ENCODE peak calls at places on chromosomes 16 and 17, in seven cellular contexts. One of them, this sample, is unnamed.

GRCh38 chr17:42541041-42541833 is 5.2 kb downstream of the NAGLU start:
- DNase-seq in A549: no peak
- DNase-seq in left ventricle myocardium inferior: no peak
- DNase-seq in hepatocyte: peak
- DNase-seq in colonic mucosa: peak
- DNase-seq in thoracic aorta: no peak
- DNase-seq in uterus: no peak
- DNase-seq in this sample: no peak

GRCh38 chr16:87841608-87842208 is 27.6 kb downstream of the SLC7A5 start:
- DNase-seq in A549: no peak
- DNase-seq in left ventricle myocardium inferior: no peak
- DNase-seq in hepatocyte: no peak
- DNase-seq in colonic mucosa: no peak
- DNase-seq in thoracic aorta: no peak
- DNase-seq in uterus: no peak
- DNase-seq in this sample: no peak

GRCh38 chr16:66660422-66661209 is 35.9 kb downstream of the CMTM4 start:
- DNase-seq in A549: peak
- DNase-seq in left ventricle myocardium inferior: peak
- DNase-seq in hepatocyte: peak
- DNase-seq in colonic mucosa: peak
- DNase-seq in thoracic aorta: peak
- DNase-seq in uterus: peak
- DNase-seq in this sample: no peak

GRCh38 chr17:36527851-36528250 is 6.8 kb downstream of the MYO19 start:
- DNase-seq in A549: no peak
- DNase-seq in left ventricle myocardium inferior: no peak
- DNase-seq in hepatocyte: no peak
- DNase-seq in colonic mucosa: no peak
- DNase-seq in thoracic aorta: no peak
- DNase-seq in uterus: no peak
- DNase-seq in this sample: no peak

GRCh38 chr16:9053006-9053601 is 38.3 kb upstream of the HAPSTR1 start:
- DNase-seq in A549: peak
- DNase-seq in left ventricle myocardium inferior: peak
- DNase-seq in hepatocyte: peak
- DNase-seq in colonic mucosa: peak
- DNase-seq in thoracic aorta: peak
- DNase-seq in uterus: peak
- DNase-seq in this sample: no peak

GRCh38 chr16:87653234-87653633 is 50.9 kb downstream of the JPH3 start:
- DNase-seq in A549: peak
- DNase-seq in left ventricle myocardium inferior: no peak
- DNase-seq in hepatocyte: peak
- DNase-seq in colonic mucosa: no peak
- DNase-seq in thoracic aorta: no peak
- DNase-seq in uterus: no peak
- DNase-seq in this sample: no peak

GRCh38 chr17:77501751-77502625 is 361.2 kb downstream of the SEC14L1 start:
- DNase-seq in A549: no peak
- DNase-seq in left ventricle myocardium inferior: no peak
- DNase-seq in hepatocyte: peak
- DNase-seq in colonic mucosa: no peak
- DNase-seq in thoracic aorta: no peak
- DNase-seq in uterus: peak
- DNase-seq in this sample: no peak

GRCh38 chr16:48497932-48498760 is 111.8 kb downstream of the N4BP1 start:
- DNase-seq in A549: no peak
- DNase-seq in left ventricle myocardium inferior: no peak
- DNase-seq in hepatocyte: no peak
- DNase-seq in colonic mucosa: peak
- DNase-seq in thoracic aorta: no peak
- DNase-seq in uterus: no peak
- DNase-seq in this sample: no peak

GRCh38 chr16:8931864-8932263 is 31.8 kb downstream of the USP7 start:
- DNase-seq in A549: peak
- DNase-seq in left ventricle myocardium inferior: peak
- DNase-seq in hepatocyte: peak
- DNase-seq in colonic mucosa: peak
- DNase-seq in thoracic aorta: no peak
- DNase-seq in uterus: peak
- DNase-seq in this sample: no peak

GRCh38 chr16:27522173-27522707 is 27.5 kb downstream of the GTF3C1 start:
- DNase-seq in A549: no peak
- DNase-seq in left ventricle myocardium inferior: no peak
- DNase-seq in hepatocyte: no peak
- DNase-seq in colonic mucosa: no peak
- DNase-seq in thoracic aorta: no peak
- DNase-seq in uterus: no peak
- DNase-seq in this sample: no peak

DNA sequence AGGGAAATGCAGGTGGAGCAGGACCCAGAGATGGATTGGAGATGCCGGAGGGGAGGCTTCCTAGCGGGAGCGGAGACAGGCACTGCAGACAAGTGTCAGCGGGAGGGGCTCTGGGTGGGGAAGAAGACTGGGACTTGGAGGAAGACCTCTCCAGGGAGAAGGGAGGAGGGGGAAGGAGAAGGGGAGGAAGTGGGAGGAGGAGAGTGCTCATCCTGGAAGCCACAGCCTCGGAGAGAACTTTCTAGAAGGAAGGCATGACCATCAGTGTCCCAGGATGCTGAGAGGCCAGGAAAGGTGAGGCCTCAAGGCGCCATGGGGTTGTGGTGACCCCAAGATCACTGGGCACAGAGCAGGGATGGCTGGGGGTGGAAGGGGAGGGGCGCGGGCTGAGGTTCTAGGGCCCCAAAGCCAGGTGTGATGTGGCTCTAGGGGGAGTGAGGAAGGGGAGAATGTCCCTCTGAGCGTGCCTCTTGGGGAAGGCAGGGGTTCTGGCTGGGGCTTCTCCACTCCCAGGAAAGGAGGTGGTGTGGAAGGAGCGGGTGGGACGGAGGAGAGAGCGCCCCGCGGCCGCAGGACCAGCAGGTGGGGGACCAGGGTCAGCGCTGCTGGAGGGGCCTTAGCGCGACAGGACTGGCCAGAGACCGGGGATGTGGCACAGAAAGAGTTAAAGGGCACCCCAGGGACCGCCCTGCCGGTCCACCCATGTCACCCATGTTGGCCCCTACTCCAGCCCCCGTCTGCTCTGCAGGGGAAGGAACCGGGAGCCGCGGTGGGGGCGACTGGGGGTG is 900 bp upstream of the GCGR start:
- DNase-seq in A549: no peak
- DNase-seq in left ventricle myocardium inferior: no peak
- DNase-seq in hepatocyte: no peak
- DNase-seq in colonic mucosa: no peak
- DNase-seq in thoracic aorta: no peak
- DNase-seq in uterus: no peak
- DNase-seq in this sample: no peak
- H3K27ac ChIP-seq in A549: no peak
- H3K27ac ChIP-seq in left ventricle myocardium inferior: no peak
- H3K27ac ChIP-seq in hepatocyte: no peak
- H3K27ac ChIP-seq in colonic mucosa: no peak
- H3K27ac ChIP-seq in thoracic aorta: no peak
- H3K27ac ChIP-seq in uterus: no peak
- H3K27ac ChIP-seq in this sample: no peak

GRCh38 chr17:18961634-18962493 is 9.9 kb downstream of the SLC5A10 start:
- DNase-seq in A549: peak
- DNase-seq in left ventricle myocardium inferior: no peak
- DNase-seq in hepatocyte: peak
- DNase-seq in colonic mucosa: no peak
- DNase-seq in thoracic aorta: no peak
- DNase-seq in uterus: no peak
- DNase-seq in this sample: no peak

GRCh38 chr17:18964550-18964949 is 12.6 kb downstream of the SLC5A10 start:
- DNase-seq in A549: no peak
- DNase-seq in left ventricle myocardium inferior: no peak
- DNase-seq in hepatocyte: no peak
- DNase-seq in colonic mucosa: no peak
- DNase-seq in thoracic aorta: no peak
- DNase-seq in uterus: no peak
- DNase-seq in this sample: no peak

GRCh38 chr17:18964018-18964351 is 12.0 kb downstream of the SLC5A10 start:
- DNase-seq in A549: no peak
- DNase-seq in left ventricle myocardium inferior: no peak
- DNase-seq in hepatocyte: no peak
- DNase-seq in colonic mucosa: no peak
- DNase-seq in thoracic aorta: no peak
- DNase-seq in uterus: no peak
- DNase-seq in this sample: no peak

GRCh38 chr17:18962494-18962815 is 10.5 kb downstream of the SLC5A10 start:
- DNase-seq in A549: no peak
- DNase-seq in left ventricle myocardium inferior: no peak
- DNase-seq in hepatocyte: no peak
- DNase-seq in colonic mucosa: peak
- DNase-seq in thoracic aorta: no peak
- DNase-seq in uterus: no peak
- DNase-seq in this sample: no peak

DNA sequence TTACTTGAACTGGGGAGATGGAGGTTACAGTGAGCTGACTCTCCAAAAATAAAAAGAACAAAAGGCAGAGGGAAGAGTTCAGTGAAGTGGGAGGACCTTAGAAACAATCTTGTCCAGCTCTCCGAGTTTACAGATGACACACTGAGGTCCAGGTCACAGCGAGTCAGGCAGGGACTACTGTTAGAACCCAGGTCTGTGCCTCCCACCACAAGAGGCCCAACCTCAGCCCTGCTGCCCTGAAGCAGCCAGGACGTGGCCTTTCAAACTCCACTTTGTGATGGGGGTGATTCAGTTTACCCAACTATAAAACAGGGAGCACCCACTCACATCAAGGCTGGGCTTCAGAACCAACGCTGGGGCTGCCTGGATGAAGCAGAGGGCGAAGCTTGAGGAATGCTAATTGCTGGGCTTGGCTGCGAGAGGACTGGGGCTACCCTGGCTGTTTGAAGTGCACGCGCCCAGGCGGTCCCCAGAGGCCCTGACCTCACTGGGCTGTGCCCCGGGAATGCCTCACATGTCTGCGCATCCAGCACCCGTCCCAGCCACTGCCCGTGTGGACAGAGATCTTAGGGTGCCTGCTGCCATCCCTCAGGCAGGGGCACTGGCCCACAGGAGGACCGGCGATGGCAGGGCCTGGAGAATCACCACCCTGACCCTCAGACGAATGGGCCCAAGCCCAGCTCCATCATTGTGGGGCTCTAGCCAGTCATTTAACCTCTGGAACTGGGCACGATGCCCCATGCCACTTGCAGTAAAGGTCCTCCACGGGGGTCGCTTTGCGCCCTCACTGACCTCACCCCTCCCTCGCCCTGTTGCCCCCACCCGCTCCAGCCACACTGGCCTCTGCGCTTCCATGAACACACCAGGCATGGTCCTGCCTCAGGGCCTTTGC is 11.4 kb downstream of the SLC5A10 start:
- DNase-seq in A549: no peak
- DNase-seq in left ventricle myocardium inferior: no peak
- DNase-seq in hepatocyte: peak
- DNase-seq in colonic mucosa: peak
- DNase-seq in thoracic aorta: no peak
- DNase-seq in uterus: no peak
- DNase-seq in this sample: no peak
- H3K27ac ChIP-seq in A549: peak
- H3K27ac ChIP-seq in left ventricle myocardium inferior: no peak
- H3K27ac ChIP-seq in hepatocyte: peak
- H3K27ac ChIP-seq in colonic mucosa: no peak
- H3K27ac ChIP-seq in thoracic aorta: no peak
- H3K27ac ChIP-seq in uterus: no peak
- H3K27ac ChIP-seq in this sample: no peak

DNA sequence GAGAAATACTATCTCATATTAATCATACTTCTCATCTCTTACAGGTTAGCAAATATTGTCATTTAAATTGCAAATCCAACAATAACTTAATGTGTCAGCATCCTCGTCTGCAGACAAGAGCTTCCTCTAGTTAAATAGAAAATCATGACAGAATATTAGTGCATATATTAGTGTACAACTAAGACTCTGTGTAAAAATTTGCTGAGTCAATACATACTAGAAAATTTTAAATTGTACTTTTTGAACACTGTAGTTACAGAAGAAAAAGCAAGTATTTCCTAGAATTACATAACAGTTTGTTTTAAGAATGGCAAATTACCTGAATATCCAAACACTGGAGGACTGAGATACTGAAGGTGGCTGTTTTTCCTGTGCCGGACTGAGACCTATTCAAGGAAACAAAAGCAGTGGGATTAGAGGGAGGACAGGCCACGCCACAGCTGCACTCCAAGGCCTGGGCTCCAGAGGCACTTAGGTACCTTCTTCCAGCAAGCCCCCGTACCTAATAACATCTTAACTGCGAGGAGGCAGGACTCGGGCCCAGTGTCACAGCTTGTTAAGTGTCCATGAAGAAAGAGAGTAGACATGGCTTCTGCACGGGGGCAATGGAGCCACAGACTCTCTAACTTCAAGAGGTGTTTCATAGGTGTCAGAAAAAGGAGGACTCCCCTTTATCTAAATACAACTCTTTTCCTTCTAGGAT is 5.3 kb downstream of the EIF4A3 start:
- DNase-seq in A549: no peak
- DNase-seq in left ventricle myocardium inferior: no peak
- DNase-seq in hepatocyte: no peak
- DNase-seq in colonic mucosa: no peak
- DNase-seq in thoracic aorta: no peak
- DNase-seq in uterus: no peak
- DNase-seq in this sample: no peak
- H3K27ac ChIP-seq in A549: no peak
- H3K27ac ChIP-seq in left ventricle myocardium inferior: no peak
- H3K27ac ChIP-seq in hepatocyte: no peak
- H3K27ac ChIP-seq in colonic mucosa: no peak
- H3K27ac ChIP-seq in thoracic aorta: no peak
- H3K27ac ChIP-seq in uterus: no peak
- H3K27ac ChIP-seq in this sample: no peak

GRCh38 chr17:57442401-57442823 is 186.1 kb downstream of the MSI2 start:
- DNase-seq in A549: no peak
- DNase-seq in left ventricle myocardium inferior: no peak
- DNase-seq in hepatocyte: no peak
- DNase-seq in colonic mucosa: no peak
- DNase-seq in thoracic aorta: no peak
- DNase-seq in uterus: no peak
- DNase-seq in this sample: no peak

GRCh38 chr17:57444632-57445031 is 188.3 kb downstream of the MSI2 start:
- DNase-seq in A549: no peak
- DNase-seq in left ventricle myocardium inferior: no peak
- DNase-seq in hepatocyte: no peak
- DNase-seq in colonic mucosa: no peak
- DNase-seq in thoracic aorta: no peak
- DNase-seq in uterus: no peak
- DNase-seq in this sample: no peak

GRCh38 chr17:57443781-57444180 is 187.5 kb downstream of the MSI2 start:
- DNase-seq in A549: no peak
- DNase-seq in left ventricle myocardium inferior: no peak
- DNase-seq in hepatocyte: no peak
- DNase-seq in colonic mucosa: no peak
- DNase-seq in thoracic aorta: no peak
- DNase-seq in uterus: no peak
- DNase-seq in this sample: no peak

GRCh38 chr17:57441270-57441600 is 184.9 kb downstream of the MSI2 start:
- DNase-seq in A549: no peak
- DNase-seq in left ventricle myocardium inferior: no peak
- DNase-seq in hepatocyte: no peak
- DNase-seq in colonic mucosa: no peak
- DNase-seq in thoracic aorta: no peak
- DNase-seq in uterus: no peak
- DNase-seq in this sample: no peak

GRCh38 chr17:57442914-57443571 is 186.7 kb downstream of the MSI2 start:
- DNase-seq in A549: peak
- DNase-seq in left ventricle myocardium inferior: peak
- DNase-seq in hepatocyte: no peak
- DNase-seq in colonic mucosa: no peak
- DNase-seq in thoracic aorta: peak
- DNase-seq in uterus: no peak
- DNase-seq in this sample: peak
- H3K27ac ChIP-seq in A549: peak
- H3K27ac ChIP-seq in left ventricle myocardium inferior: peak
- H3K27ac ChIP-seq in hepatocyte: peak
- H3K27ac ChIP-seq in colonic mucosa: no peak
- H3K27ac ChIP-seq in thoracic aorta: peak
- H3K27ac ChIP-seq in uterus: no peak
- H3K27ac ChIP-seq in this sample: peak

This sample was measured in epithelial cell of prostate.